ENCODE peak calls at places on chromosomes 11 and 22, in four cellular contexts. D is IMR-90, Q is A549, R is heart right ventricle. H is an unnamed sample.

GRCh38 chr22:33853200-33854097 is 66.8 kb downstream of the LARGE1 start:
- DNase-seq in Q (peak; percentile 39), R (peak; percentile 63), D (peak; percentile 77), H (peak; percentile 77)

GRCh38 chr11:121652982-121653381 is 200.2 kb upstream of the SORL1-AS1 start:
- DNase-seq in R (no peak), Q (no peak), D (no peak), H (no peak)

GRCh38 chr11:27718346-27718852 is 18.1 kb upstream of the BDNF start:
- DNase-seq in Q (peak; percentile 76), R (no peak), D (peak; percentile 95), H (peak; percentile 46)

GRCh38 chr11:77154381-77155081 is 26.5 kb downstream of the MYO7A start:
- DNase-seq in D (no peak), R (peak; percentile 72), Q (no peak), H (peak; percentile 79)

GRCh38 chr22:50271519-50271970 is 1.4 kb upstream of the MAPK11 start:
- DNase-seq in D (peak; percentile 38), Q (no peak), R (peak; percentile 79), H (no peak)

GRCh38 chr11:28461846-28462245 is 353.7 kb downstream of the METTL15 start:
- DNase-seq in D (peak; percentile 30), R (no peak), Q (no peak), H (no peak)

GRCh38 chr11:46235777-46236688 is 41.4 kb upstream of the CREB3L1 start:
- DNase-seq in D (no peak), R (no peak), Q (no peak), H (no peak)

GRCh38 chr11:10638285-10638684 is 55.3 kb downstream of the IRAG1 start:
- DNase-seq in R (no peak), D (no peak), Q (no peak), H (peak; percentile 0)

GRCh38 chr11:94452988-94453387 is 40.7 kb downstream of the MRE11 start:
- DNase-seq in Q (no peak), D (no peak), R (no peak), H (no peak)

GRCh38 chr11:104967493-104968364 is 645 bp downstream of the CASP4 start:
- DNase-seq in R (no peak), D (peak; percentile 16), Q (peak; percentile 1), H (no peak)

GRCh38 chr11:130513132-130513531 is 64.7 kb downstream of the ADAMTS15 start:
- DNase-seq in D (no peak), R (peak; percentile 61), Q (no peak), H (no peak)

GRCh38 chr11:10488121-10488580 is 33.1 kb downstream of the AMPD3 start:
- DNase-seq in Q (no peak), R (no peak), D (peak; percentile 11), H (peak; percentile 21)

GRCh38 chr11:96050435-96051182 is 126.7 kb upstream of the MTMR2 start:
- DNase-seq in D (peak; percentile 86), R (no peak), Q (no peak), H (no peak)

GRCh38 chr11:75668508-75669297 is at the start of gene MAP6:
- DNase-seq in D (no peak), Q (peak; percentile 21), R (peak; percentile 41), H (peak; percentile 68)

GRCh38 chr11:132220464-132220863 is 850.0 kb downstream of the NTM start:
- DNase-seq in R (no peak), D (peak; percentile 74), Q (no peak), H (no peak)

GRCh38 chr22:20247010-20247505 is 21.1 kb downstream of the RTN4R start:
- DNase-seq in Q (no peak), R (no peak), D (peak; percentile 39), H (no peak)

GRCh38 chr11:9664276-9665171 is 647 bp downstream of the SWAP70 start:
- DNase-seq in Q (peak; percentile 48), D (peak; percentile 34), R (peak; percentile 52), H (peak; percentile 52)

GRCh38 chr11:6431861-6432260 is 8.9 kb downstream of the HPX start:
- DNase-seq in D (peak; percentile 65), R (no peak), Q (peak; percentile 48), H (no peak)

GRCh38 chr11:116035972-116036371 is 531.8 kb upstream of the CADM1 start:
- DNase-seq in Q (no peak), R (no peak), D (no peak), H (no peak)

GRCh38 chr22:30216710-30217109 is 29.8 kb downstream of the LIF start:
- DNase-seq in Q (no peak), R (no peak), D (no peak), H (no peak)

GRCh38 chr11:113249491-113249763 is 65.0 kb upstream of the TTC12 start:
- DNase-seq in Q (no peak), R (no peak), D (no peak), H (no peak)

GRCh38 chr22:38890377-38890776 is 18.4 kb upstream of the CBX6 start:
- DNase-seq in Q (no peak), D (no peak), R (no peak), H (no peak)

GRCh38 chr11:44178381-44178780 is 82.9 kb downstream of the EXT2 start:
- DNase-seq in Q (no peak), R (no peak), D (peak; percentile 61), H (no peak)

GRCh38 chr22:45242778-45243191 is 2.1 kb upstream of the KIAA0930 start:
- DNase-seq in R (no peak), Q (no peak), D (no peak), H (no peak)

GRCh38 chr11:65588199-65589054 is 7.2 kb downstream of the KCNK7 start:
- DNase-seq in R (peak; percentile 61), D (peak; percentile 32), Q (peak; percentile 86), H (peak; percentile 69)
- H3K4me1 ChIP-seq in R (peaks cover 58% of the 10 kb centered on the region), D (peaks cover 4% of the 10 kb centered on the region), Q (peaks cover 15% of the 10 kb centered on the region), H (peaks cover 35% of the 10 kb centered on the region)

GRCh38 chr11:2899080-2899783 is 13.7 kb upstream of the CDKN1C start:
- DNase-seq in Q (no peak), D (no peak), R (no peak), H (peak; percentile 64)
- H3K27ac ChIP-seq in Q (peak overlapping the region; percentile 76), D (peak overlapping the region; percentile 33), R (peak overlapping the region; percentile 30), H (peak overlapping the region; percentile 73)

GRCh38 chr11:111400595-111400994 is 21.5 kb upstream of the POU2AF1 start:
- DNase-seq in D (no peak), Q (no peak), R (no peak), H (no peak)

GRCh38 chr11:111402411-111402810 is 23.3 kb upstream of the POU2AF1 start:
- DNase-seq in Q (no peak), R (no peak), D (no peak), H (no peak)

GRCh38 chr11:111403021-111403725 is 24.1 kb upstream of the POU2AF1 start:
- DNase-seq in R (no peak), Q (no peak), D (no peak), H (no peak)

GRCh38 chr11:111395749-111396148 is 16.7 kb upstream of the POU2AF1 start:
- DNase-seq in D (no peak), Q (no peak), R (no peak), H (no peak)

DNA sequence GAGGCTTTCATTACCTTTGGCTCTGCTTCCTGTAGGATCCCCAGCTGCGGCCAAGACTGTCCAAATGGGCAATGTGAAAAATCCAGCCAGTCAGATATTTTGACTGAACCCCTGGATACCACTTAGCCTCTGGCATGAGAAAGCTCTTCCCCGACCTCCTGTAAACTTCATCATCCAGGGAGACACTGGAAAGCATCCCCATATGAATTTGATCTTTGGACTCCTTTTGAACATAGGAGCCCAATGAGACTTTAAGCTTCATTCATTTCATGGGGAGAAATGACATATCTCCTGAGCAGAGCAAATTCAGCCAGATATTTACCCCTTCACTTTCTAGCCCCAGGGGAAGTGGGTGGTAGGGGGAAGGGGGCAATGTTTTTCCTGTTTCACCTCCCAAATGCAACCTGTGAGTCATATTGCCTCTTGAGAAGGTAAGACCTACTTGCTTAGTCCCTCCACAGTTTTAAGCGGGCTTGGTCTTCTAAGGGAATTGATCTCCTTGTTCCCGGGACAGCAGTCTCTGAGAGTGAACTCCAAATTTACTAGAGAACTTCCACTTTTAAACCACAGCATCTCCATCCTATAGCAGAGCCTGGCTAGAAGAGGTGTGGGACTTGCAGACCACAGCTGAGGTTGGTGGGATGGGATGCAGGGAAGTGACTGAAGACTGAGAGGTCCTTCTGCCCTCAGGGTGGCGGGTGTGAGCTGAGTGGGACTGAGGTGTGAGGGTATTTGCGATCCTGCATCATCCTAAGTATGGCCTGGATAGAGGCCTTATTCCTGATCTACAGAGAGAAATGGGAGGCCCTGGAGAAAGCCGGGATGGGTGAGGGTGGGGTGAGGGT is 20.3 kb upstream of the POU2AF1 start:
- DNase-seq in R (no peak), Q (no peak), D (no peak), H (no peak)
- H3K4me1 ChIP-seq in R (no peaks in the 10 kb centered on the region), Q (no peaks in the 10 kb centered on the region), D (no peaks in the 10 kb centered on the region), H (no peaks in the 10 kb centered on the region)

GRCh38 chr22:17774206-17774927 is at the start of gene BID:
- DNase-seq in D (peak; percentile 17), Q (no peak), R (peak; percentile 60), H (peak; percentile 39)
- H3K27ac ChIP-seq in D (peak within 1 kb of the TSS; percentile 29), Q (peak within 1 kb of the TSS; percentile 95), R (peak within 1 kb of the TSS; percentile 63), H (no peak within 1 kb of the TSS)

GRCh38 chr11:36352919-36353318 is 56.8 kb downstream of the PRR5L start:
- DNase-seq in R (no peak), Q (no peak), D (no peak), H (no peak)

GRCh38 chr11:36357831-36358230 is 61.7 kb downstream of the PRR5L start:
- DNase-seq in D (no peak), Q (no peak), R (no peak), H (no peak)

GRCh38 chr11:36358436-36358835 is 62.3 kb downstream of the PRR5L start:
- DNase-seq in Q (no peak), R (no peak), D (no peak), H (no peak)

GRCh38 chr11:36354221-36355003 is 58.3 kb downstream of the PRR5L start:
- DNase-seq in R (no peak), Q (no peak), D (peak; percentile 67), H (no peak)

GRCh38 chr11:36356201-36356600 is 60.1 kb downstream of the PRR5L start:
- DNase-seq in R (no peak), D (no peak), Q (no peak), H (no peak)
- H3K4me1 ChIP-seq in R (peaks cover 28% of the 10 kb centered on the region), D (peaks cover 7% of the 10 kb centered on the region), Q (peaks cover 15% of the 10 kb centered on the region), H (no peaks in the 10 kb centered on the region)

GRCh38 chr11:64204464-64204989 is 2.0 kb upstream of the FERMT3 start:
- DNase-seq in Q (peak; percentile 94), R (peak; percentile 82), D (peak; percentile 96), H (peak; percentile 96)
- H3K27ac ChIP-seq in Q (no peak overlapping the region), R (no peak overlapping the region), D (no peak overlapping the region), H (no peak overlapping the region)

H was measured in adrenal gland.